ENCODE peak calls at places on chromosomes 3 and 15, in five cellular contexts. O is CD4-positive, CD25-positive, alpha-beta regulatory T cell; P is tibial artery; F is endothelial cell of umbilical vein; G is right cardiac atrium. T is an unnamed sample.

GRCh38 chr15:92843819-92844218 is 56.3 kb upstream of the CHD2 start:
- DNase-seq in O (no peak), G (no peak), P (no peak), F (no peak), T (no peak)

GRCh38 chr15:41233367-41233771 is 2.3 kb downstream of the CHP1 start:
- DNase-seq in G (no peak), F (peak; percentile 45), O (no peak), P (no peak), T (no peak)

GRCh38 chr3:39808467-39809180 is 785 bp upstream of the MYRIP start:
- DNase-seq in F (peak; percentile 64), G (peak; percentile 64), P (no peak), O (no peak), T (peak; percentile 69)

GRCh38 chr3:164521644-164522043 is 556.7 kb downstream of the SI start:
- DNase-seq in G (no peak), O (no peak), P (no peak), F (no peak), T (no peak)

GRCh38 chr3:126394179-126394976 is at the start of gene CFAP100:
- DNase-seq in P (peak; percentile 71), G (peak; percentile 89), F (peak; percentile 13), O (no peak), T (no peak)

GRCh38 chr3:108305484-108306172 is 9.3 kb downstream of the HHLA2 start:
- DNase-seq in G (no peak), O (no peak), P (no peak), F (no peak), T (peak; percentile 64)

GRCh38 chr3:62007036-62007435 is 366.3 kb downstream of the FEZF2 start:
- DNase-seq in P (no peak), O (no peak), F (no peak), G (no peak), T (no peak)

GRCh38 chr3:134228035-134228434 is 22.6 kb downstream of the RYK start:
- DNase-seq in P (no peak), O (no peak), G (no peak), F (no peak), T (no peak)

GRCh38 chr15:59501531-59502113 is 63.6 kb downstream of the FAM81A start:
- DNase-seq in F (peak; percentile 72), P (no peak), O (no peak), G (no peak), T (no peak)

GRCh38 chr3:2771711-2772110 is 338.5 kb downstream of the IL5RA start:
- DNase-seq in F (no peak), O (no peak), P (no peak), G (no peak), T (no peak)

GRCh38 chr15:35256555-35256954 is 171.5 kb upstream of the NANOGP8 start:
- DNase-seq in P (no peak), G (no peak), O (no peak), F (no peak), T (no peak)

GRCh38 chr3:123884258-123884831 is at the start of gene MYLK:
- DNase-seq in O (peak; percentile 17), P (peak; percentile 91), G (peak; percentile 83), F (peak; percentile 71), T (peak; percentile 95)

GRCh38 chr3:16743276-16743675 is 138.1 kb upstream of the DAZL start:
- DNase-seq in O (no peak), P (no peak), F (no peak), G (no peak), T (no peak)

GRCh38 chr15:74847462-74847861 is 4.5 kb upstream of the ULK3 start:
- DNase-seq in G (peak; percentile 60), O (no peak), F (no peak), P (no peak), T (peak; percentile 74)

GRCh38 chr3:10941972-10942371 is 50.6 kb upstream of the SLC6A1 start:
- DNase-seq in G (peak; percentile 48), O (no peak), P (no peak), F (no peak), T (peak; percentile 1)

GRCh38 chr3:49618412-49618811 is 55.7 kb upstream of the APEH start:
- DNase-seq in O (no peak), P (no peak), F (no peak), G (no peak), T (no peak)

DNA sequence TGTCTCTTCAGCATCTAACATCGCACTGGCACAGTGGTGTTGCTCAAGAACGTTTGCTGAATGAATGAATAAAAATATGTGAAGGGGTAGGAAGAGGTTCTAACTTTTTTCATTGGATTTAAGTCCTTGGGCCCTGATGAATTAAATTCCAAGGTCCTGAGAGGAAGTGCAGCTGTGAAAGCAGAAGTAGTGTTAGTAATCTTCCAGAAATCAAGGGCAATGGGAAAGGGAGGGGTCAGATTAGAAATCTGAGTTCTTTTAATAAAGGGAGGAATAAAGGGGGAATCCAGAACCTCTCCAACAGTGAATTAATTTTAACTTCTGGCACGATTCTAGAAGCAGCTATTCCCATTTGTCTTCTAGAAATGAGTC is 29.6 kb downstream of the TLNRD1 start:
- DNase-seq in F (no peak), O (no peak), G (no peak), P (no peak), T (no peak)
- H3K27ac ChIP-seq in F (peak overlapping the region; percentile 9), O (no peak overlapping the region), G (no peak overlapping the region), P (no peak overlapping the region), T (no peak overlapping the region)

GRCh38 chr3:125053304-125053699 is 2.5 kb downstream of the HEG1 start:
- DNase-seq in F (no peak), G (no peak), P (no peak), O (no peak), T (no peak)

GRCh38 chr3:125055165-125055912 is 458 bp downstream of the HEG1 start:
- DNase-seq in G (peak; percentile 83), F (no peak), O (peak; percentile 13), P (no peak), T (peak; percentile 81)

GRCh38 chr3:125055913-125056705 is at the start of gene HEG1:
- DNase-seq in F (peak; percentile 80), P (peak; percentile 96), O (peak; percentile 64), G (peak; percentile 98), T (peak; percentile 96)

GRCh38 chr3:125052671-125053303 is 3.0 kb downstream of the HEG1 start:
- DNase-seq in P (no peak), O (no peak), F (peak; percentile 82), G (no peak), T (no peak)

DNA sequence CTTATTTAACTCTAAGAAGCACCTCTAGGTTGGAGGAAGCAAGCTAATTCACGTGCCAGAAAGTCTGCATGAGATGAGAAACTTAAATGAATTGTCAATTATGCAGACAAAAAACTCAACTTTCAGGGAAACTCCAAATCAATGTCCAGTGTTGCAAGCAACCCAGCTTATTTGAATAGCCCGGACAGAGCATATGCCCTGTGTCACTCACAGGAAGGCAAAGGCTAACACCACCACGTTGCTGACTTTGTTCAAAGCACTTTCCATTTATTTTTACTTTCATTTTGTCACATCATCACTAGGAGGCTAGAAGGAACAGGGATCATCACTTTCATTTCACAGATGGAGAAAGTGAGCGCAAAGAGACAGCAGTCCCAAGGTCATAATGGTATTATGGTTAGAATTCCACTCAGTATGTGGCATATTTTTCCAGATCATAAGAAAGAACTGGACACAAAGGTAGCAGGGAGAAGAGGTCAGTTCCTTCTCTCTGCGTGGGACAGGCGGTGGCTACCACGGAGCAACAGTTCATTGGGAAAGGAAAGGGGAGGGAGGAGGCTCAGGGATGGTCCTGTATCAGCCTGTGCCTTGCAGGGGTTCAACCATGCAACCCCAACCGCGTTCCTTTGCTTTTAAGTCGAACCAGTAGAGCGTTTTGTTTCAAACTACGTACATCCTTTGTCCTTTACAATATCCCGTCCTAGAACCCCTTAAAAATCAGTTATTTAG is 1.2 kb downstream of the HEG1 start:
- DNase-seq in G (no peak), O (no peak), F (peak; percentile 80), P (no peak), T (no peak)
- H3K4me1 ChIP-seq in G (peaks cover 40% of the 10 kb centered on the region), O (peaks cover 53% of the 10 kb centered on the region), F (peaks cover 51% of the 10 kb centered on the region), P (no peaks in the 10 kb centered on the region), T (peaks cover 26% of the 10 kb centered on the region)

GRCh38 chr3:180947761-180948390 is 35.4 kb downstream of the FXR1 start:
- DNase-seq in O (no peak), F (no peak), P (no peak), G (no peak), T (no peak)
- H3K4me3 ChIP-seq in O (no peak overlapping the region), F (no peak overlapping the region), P (no peak overlapping the region), G (no peak overlapping the region), T (no peak overlapping the region)

GRCh38 chr15:76178321-76178720 is 118.5 kb downstream of the TMEM266 start:
- DNase-seq in G (no peak), O (no peak), P (no peak), F (no peak), T (no peak)
- H3K27ac ChIP-seq in G (no peak overlapping the region), O (no peak overlapping the region), P (no peak overlapping the region), F (no peak overlapping the region), T (no peak overlapping the region)

GRCh38 chr15:50576156-50576555 is 29.7 kb upstream of the USP50 start:
- DNase-seq in P (no peak), G (no peak), F (no peak), O (no peak), T (no peak)

DNA sequence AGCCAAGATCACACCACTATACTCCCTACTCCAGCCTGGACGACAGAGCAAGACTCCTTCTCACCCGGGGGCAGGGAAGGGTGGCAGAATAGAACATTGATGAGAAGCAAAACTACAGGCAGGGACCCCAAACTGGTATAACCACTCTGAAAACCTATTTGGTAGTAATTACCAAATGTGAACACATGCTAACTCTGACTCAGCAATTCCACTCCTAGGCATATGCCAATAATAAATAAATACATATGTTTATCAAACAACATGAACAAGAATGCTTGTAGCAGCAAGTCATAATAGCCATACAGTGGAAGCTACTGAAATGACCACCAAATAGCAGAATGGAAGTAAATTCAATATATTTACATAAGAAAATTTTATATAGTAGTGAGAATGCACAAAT is 31.0 kb upstream of the USP50 start:
- DNase-seq in G (no peak), F (no peak), P (no peak), O (no peak), T (no peak)
- H3K4me1 ChIP-seq in G (no peaks in the 10 kb centered on the region), F (no peaks in the 10 kb centered on the region), P (no peaks in the 10 kb centered on the region), O (no peaks in the 10 kb centered on the region), T (no peaks in the 10 kb centered on the region)

GRCh38 chr3:183579967-183580720 is 24.6 kb upstream of the KLHL6 start:
- DNase-seq in P (no peak), O (no peak), G (peak; percentile 61), F (peak; percentile 48), T (no peak)
- H3K4me3 ChIP-seq in P (peak overlapping the region; percentile 14), O (no peak overlapping the region), G (no peak overlapping the region), F (no peak overlapping the region), T (peak overlapping the region; percentile 13)

GRCh38 chr3:111859974-111860859 is 1.2 kb downstream of the PHLDB2 start:
- DNase-seq in G (peak; percentile 90), P (peak; percentile 92), F (peak; percentile 88), O (peak; percentile 23), T (peak; percentile 90)
- H3K27ac ChIP-seq in G (peak overlapping the region; percentile 95), P (peak overlapping the region; percentile 99), F (peak overlapping the region; percentile 98), O (peak overlapping the region; percentile 66), T (peak overlapping the region; percentile 93)